ENCODE peak calls at places on chromosomes 12 and 14, in eight cellular contexts. B, O, Q, T, Z, U, M and Y are unnamed samples.

GRCh38 chr12:15863258-15863835 is 18.8 kb upstream of the STRAP start:
- DNase-seq in M (no peak), B (peak; percentile 29), O (no peak), Q (no peak), U (no peak), T (no peak), Z (no peak), Y (no peak)

GRCh38 chr12:54935235-54935951 is 49.2 kb downstream of the TESPA1 start:
- DNase-seq in U (peak; percentile 19), B (peak; percentile 91), Z (peak; percentile 69), M (no peak), O (peak; percentile 19), Q (peak; percentile 56), T (no peak), Y (peak; percentile 34)

GRCh38 chr12:94725375-94726168 is 75.2 kb upstream of the TMCC3 start:
- DNase-seq in Z (no peak), Q (no peak), T (peak; percentile 84), B (peak; percentile 26), U (peak; percentile 64), M (no peak), O (peak; percentile 12), Y (no peak)

GRCh38 chr12:21962236-21962635 is 21.0 kb upstream of the ABCC9 start:
- DNase-seq in Q (no peak), M (no peak), B (peak; percentile 79), T (no peak), U (no peak), Z (no peak), O (no peak), Y (no peak)

GRCh38 chr14:61923348-61923747 is 161.1 kb downstream of the SNAPC1 start:
- DNase-seq in T (no peak), B (peak; percentile 63), M (no peak), Q (no peak), O (peak; percentile 59), U (peak; percentile 10), Z (no peak), Y (no peak)

GRCh38 chr14:20415723-20416622 is 2.7 kb upstream of the TEP1 start:
- DNase-seq in Q (peak; percentile 49), O (peak; percentile 48), Z (peak; percentile 18), T (peak; percentile 89), B (peak; percentile 61), M (peak; percentile 52), U (peak; percentile 80), Y (peak; percentile 48)

GRCh38 chr14:101927859-101928258 is 36.5 kb upstream of the DYNC1H1 start:
- DNase-seq in M (no peak), T (no peak), Z (no peak), B (peak; percentile 98), Q (no peak), O (no peak), U (no peak), Y (peak; percentile 96)

GRCh38 chr14:99393059-99393655 is 87.5 kb downstream of the SETD3 start:
- DNase-seq in T (peak; percentile 47), O (peak; percentile 64), B (peak; percentile 31), M (no peak), Q (peak; percentile 19), U (peak; percentile 69), Z (no peak), Y (peak; percentile 45)

GRCh38 chr12:130224613-130225012 is 62.3 kb downstream of the FZD10 start:
- DNase-seq in Q (no peak), T (no peak), B (no peak), U (no peak), O (no peak), Z (no peak), M (no peak), Y (no peak)

GRCh38 chr14:31568151-31568550 is 6.9 kb downstream of the NUBPL start:
- DNase-seq in Z (no peak), M (no peak), T (no peak), B (peak; percentile 70), U (peak; percentile 45), O (no peak), Q (no peak), Y (no peak)